ENCODE peak calls at places on chromosomes 12 and 14, in nine cellular contexts. F is NB4, E is NCI-H460, K is anterior cingulate cortex, M is MG63, H is A172, B is A549, I is foreskin fibroblast, L is activated T-cell treated with anti-CD3 and anti-CD28 coated beads for 1 hour. Z is an unnamed sample.

GRCh38 chr12:94805749-94806148 is 155.4 kb upstream of the TMCC3 start:
- DNase-seq in B (no peak), L (no peak), E (peak; percentile 7), M (no peak), K (no peak), F (no peak), H (no peak), I (peak; percentile 14), Z (peak; percentile 13)

GRCh38 chr12:127455347-127456265 is 811.4 kb upstream of the TMEM132C start:
- DNase-seq in M (peak; percentile 21), H (no peak), K (peak; percentile 22), L (no peak), E (no peak), I (no peak), B (no peak), F (no peak), Z (no peak)

GRCh38 chr14:92463141-92463540 is 50.4 kb upstream of the RIN3 start:
- DNase-seq in F (no peak), M (no peak), I (no peak), B (no peak), H (no peak), L (no peak), K (no peak), E (no peak), Z (no peak)

GRCh38 chr12:47758834-47759690 is at the start of gene RAPGEF3:
- DNase-seq in I (peak; percentile 82), B (peak; percentile 82), H (peak; percentile 67), K (peak; percentile 84), L (peak; percentile 54), E (peak; percentile 85), F (peak; percentile 95), M (peak; percentile 93), Z (peak; percentile 84)

GRCh38 chr14:104436047-104436531 is 143.5 kb upstream of the C14orf180 start:
- DNase-seq in B (no peak), E (no peak), K (no peak), I (no peak), H (peak; percentile 6), M (peak; percentile 17), L (no peak), F (no peak), Z (peak; percentile 45)

GRCh38 chr12:71551529-71551928 is 111.9 kb downstream of the LGR5 start:
- DNase-seq in I (peak; percentile 15), L (no peak), F (peak; percentile 42), B (peak; percentile 27), K (no peak), M (no peak), E (peak; percentile 44), H (peak; percentile 46), Z (peak; percentile 9)

GRCh38 chr12:112901271-112901670 is 5.5 kb upstream of the OAS1 start:
- DNase-seq in M (peak; percentile 61), E (no peak), K (no peak), H (no peak), F (no peak), I (no peak), L (no peak), B (no peak), Z (no peak)

GRCh38 chr12:81758421-81759214 is 532 bp downstream of the PPFIA2 start:
- DNase-seq in I (no peak), H (no peak), E (no peak), M (peak; percentile 28), B (peak; percentile 5), K (peak; percentile 81), F (no peak), L (no peak), Z (peak; percentile 42)

GRCh38 chr12:2057041-2057792 is 4.4 kb downstream of the CACNA1C start:
- DNase-seq in L (peak; percentile 24), H (peak; percentile 13), B (peak; percentile 49), M (peak; percentile 39), E (peak; percentile 23), K (no peak), F (peak; percentile 77), I (no peak), Z (peak; percentile 75)

GRCh38 chr14:37093364-37093763 is 79.0 kb downstream of the SLC25A21 start:
- DNase-seq in K (no peak), E (no peak), L (no peak), F (peak; percentile 5), I (no peak), H (no peak), M (no peak), B (no peak), Z (no peak)

GRCh38 chr14:31477248-31477647 is 10.6 kb downstream of the GPR33 start:
- DNase-seq in K (no peak), E (no peak), I (no peak), F (no peak), H (no peak), M (no peak), B (no peak), L (no peak), Z (no peak)

GRCh38 chr14:96181188-96181762 is 23.4 kb upstream of the BDKRB2 start:
- DNase-seq in K (no peak), I (no peak), F (no peak), M (no peak), E (no peak), L (no peak), B (no peak), H (no peak), Z (no peak)

GRCh38 chr12:69519871-69520270 is 49.7 kb downstream of the FRS2 start:
- DNase-seq in L (no peak), K (no peak), M (no peak), F (no peak), E (no peak), I (no peak), H (peak; percentile 74), B (no peak), Z (peak; percentile 48)

GRCh38 chr12:12645485-12645884 is 33.8 kb downstream of the CREBL2 start:
- DNase-seq in B (peak; percentile 44), I (no peak), K (no peak), L (peak; percentile 14), E (peak; percentile 9), H (no peak), M (no peak), F (peak; percentile 40), Z (no peak)

GRCh38 chr14:75452900-75453816 is 25.3 kb downstream of the JDP2 start:
- DNase-seq in K (no peak), H (peak; percentile 54), B (peak; percentile 80), I (peak; percentile 85), L (no peak), E (no peak), M (peak; percentile 60), F (peak; percentile 86), Z (peak; percentile 97)

GRCh38 chr14:23449314-23449713 is 13.9 kb upstream of the MYH7 start:
- DNase-seq in K (no peak), B (no peak), H (no peak), M (no peak), E (no peak), F (no peak), I (no peak), L (no peak), Z (no peak)

GRCh38 chr12:105083041-105083440 is 1.2 kb downstream of the ALDH1L2 start:
- DNase-seq in M (peak; percentile 14), L (no peak), K (no peak), F (no peak), H (no peak), I (no peak), B (no peak), E (peak; percentile 11), Z (no peak)

GRCh38 chr14:76926521-76927251 is 100.5 kb downstream of the LRRC74A start:
- DNase-seq in K (peak; percentile 47), H (peak; percentile 22), F (peak; percentile 55), E (no peak), B (no peak), M (no peak), L (no peak), I (peak; percentile 81), Z (no peak)

GRCh38 chr14:101087614-101088394 is 184.3 kb upstream of the RTL1 start:
- DNase-seq in K (no peak), B (no peak), I (no peak), H (no peak), M (peak; percentile 77), L (no peak), E (no peak), F (peak; percentile 39), Z (no peak)

GRCh38 chr14:84090837-84091236 is 1439.1 kb upstream of the FLRT2 start:
- DNase-seq in B (no peak), M (no peak), K (no peak), H (no peak), I (no peak), E (no peak), F (no peak), L (no peak), Z (no peak)

GRCh38 chr14:49050836-49051235 is 535.3 kb downstream of the RPS29 start:
- DNase-seq in M (peak; percentile 23), L (no peak), K (no peak), H (no peak), F (no peak), I (no peak), B (no peak), E (no peak), Z (no peak)

GRCh38 chr12:96132819-96133218 is 61.4 kb upstream of the ELK3 start:
- DNase-seq in L (no peak), E (no peak), M (no peak), H (no peak), I (no peak), K (no peak), F (peak; percentile 77), B (peak; percentile 26), Z (peak; percentile 7)

GRCh38 chr12:104219908-104220404 is 4.4 kb downstream of the TXNRD1 start:
- DNase-seq in K (no peak), L (peak; percentile 29), I (peak; percentile 79), E (peak; percentile 98), B (peak; percentile 99), H (peak; percentile 96), M (peak; percentile 75), F (peak; percentile 92), Z (peak; percentile 83)

GRCh38 chr12:47878918-47879481 is 25.8 kb downstream of the VDR start:
- DNase-seq in L (no peak), B (no peak), F (no peak), I (no peak), M (no peak), H (no peak), E (no peak), K (no peak), Z (no peak)

GRCh38 chr14:21924479-21924878 is 250.9 kb upstream of the OR4E1 start:
- DNase-seq in H (no peak), B (no peak), L (peak; percentile 38), F (peak; percentile 7), E (no peak), I (no peak), M (no peak), K (no peak), Z (no peak)

GRCh38 chr14:67851785-67852410 is 32.3 kb downstream of the RAD51B start:
- DNase-seq in L (no peak), K (no peak), B (no peak), M (no peak), I (no peak), F (no peak), E (no peak), H (no peak), Z (no peak)

GRCh38 chr14:73467800-73468199 is 9.5 kb upstream of the NUMB start:
- DNase-seq in I (peak; percentile 55), K (no peak), F (no peak), H (no peak), L (no peak), M (no peak), B (no peak), E (no peak), Z (no peak)

GRCh38 chr14:34113051-34113511 is 162.2 kb upstream of the EGLN3 start:
- DNase-seq in I (no peak), E (peak; percentile 29), K (no peak), M (peak; percentile 41), F (no peak), B (peak; percentile 65), L (no peak), H (peak; percentile 49), Z (peak; percentile 66)

GRCh38 chr12:124673881-124674617 is 106.6 kb upstream of the NCOR2 start:
- DNase-seq in B (no peak), F (no peak), M (no peak), E (no peak), I (no peak), H (no peak), L (no peak), K (peak; percentile 58), Z (no peak)

GRCh38 chr14:38989917-38990546 is 113.0 kb downstream of the SEC23A start:
- DNase-seq in H (no peak), F (peak; percentile 6), E (no peak), B (no peak), K (no peak), L (no peak), I (no peak), M (peak; percentile 23), Z (no peak)

GRCh38 chr14:48814562-48814961 is 771.6 kb downstream of the RPS29 start:
- DNase-seq in F (no peak), E (no peak), B (no peak), M (no peak), K (no peak), H (no peak), I (no peak), L (no peak), Z (no peak)

Z was measured in SJSA1.